ENCODE peak calls at places on chromosomes 1 and 21, in eight cellular contexts. X is GM04504; T is NCI-H774; H is Daoy; O is activated naive CD8-positive, alpha-beta T cell treated with anti-CD3 and anti-CD28 coated beads for 36 hours; Z is GF-D8; W is activated T-cell treated with anti-CD3 and anti-CD28 coated beads for 24 hours; V is activated T-helper 1 cell treated with anti-CD3 and anti-CD28 coated beads, Interleukin-12 subunit alpha, Interleukin-12 subunit beta, Interleukin-2, Interleukin-4 antibody, amounts not matched to agents 30 ng/mL and 10 ng/mL and 1 ng/mL, durations not matched to agents 14 hours and 24 hours and 36 hours. J is an unnamed sample.

GRCh38 chr1:239212841-239213240 is 173.5 kb upstream of the CHRM3 start:
- DNase-seq in X (no peak), T (no peak), H (no peak), O (no peak), Z (no peak), W (no peak), V (no peak), J (no peak)

GRCh38 chr1:57711326-57711725 is 287.5 kb upstream of the DAB1 start:
- DNase-seq in X (no peak), T (no peak), H (no peak), O (no peak), Z (no peak), W (no peak), V (no peak), J (no peak)

GRCh38 chr21:27213328-27213727 is 246.4 kb upstream of the ADAMTS5 start:
- DNase-seq in X (no peak), T (no peak), H (no peak), O (no peak), Z (no peak), W (no peak), V (no peak), J (no peak)

GRCh38 chr1:205162301-205162700 is 40.5 kb upstream of the RBBP5 start:
- DNase-seq in X (no peak), T (no peak), H (no peak), O (no peak), Z (no peak), W (no peak), V (no peak), J (no peak)

GRCh38 chr1:41476807-41477361 is 7.6 kb downstream of the EDN2 start:
- DNase-seq in X (no peak), T (no peak), H (no peak), O (no peak), Z (no peak), W (no peak), V (no peak), J (no peak)

GRCh38 chr1:28832966-28833365 is 21.0 kb downstream of the OPRD1 start:
- DNase-seq in X (no peak), T (no peak), H (no peak), O (no peak), Z (no peak), W (no peak), V (no peak), J (no peak)

GRCh38 chr1:239125027-239125426 is 261.3 kb upstream of the CHRM3 start:
- DNase-seq in X (no peak), T (no peak), H (peak), O (no peak), Z (no peak), W (no peak), V (no peak), J (no peak)

GRCh38 chr1:91940496-91940895 is 8.7 kb upstream of the BRDT start:
- DNase-seq in X (no peak), T (no peak), H (peak), O (no peak), Z (no peak), W (no peak), V (no peak), J (no peak)

GRCh38 chr1:109091196-109092193 is 931 bp downstream of the TMEM167B start:
- DNase-seq in X (no peak), T (no peak), H (no peak), O (no peak), Z (peak), W (no peak), V (no peak), J (no peak)

GRCh38 chr21:46158666-46159300 is 3.4 kb upstream of the FTCD start:
- DNase-seq in X (no peak), T (no peak), H (no peak), O (no peak), Z (no peak), W (no peak), V (no peak), J (no peak)

GRCh38 chr1:40877681-40878080 is 15.5 kb upstream of the CITED4 start:
- DNase-seq in X (peak), T (no peak), H (peak), O (no peak), Z (no peak), W (no peak), V (no peak), J (peak)

GRCh38 chr1:203131548-203132200 is 4.1 kb downstream of the ADORA1 start:
- DNase-seq in X (no peak), T (no peak), H (no peak), O (no peak), Z (no peak), W (no peak), V (no peak), J (no peak)

GRCh38 chr1:173479649-173480048 is 2.5 kb downstream of the PRDX6 start:
- DNase-seq in X (no peak), T (no peak), H (no peak), O (no peak), Z (no peak), W (no peak), V (no peak), J (no peak)

GRCh38 chr1:21589618-21590017 is 79.5 kb downstream of the RAP1GAP start:
- DNase-seq in X (no peak), T (no peak), H (no peak), O (no peak), Z (no peak), W (no peak), V (no peak), J (no peak)

GRCh38 chr1:172108494-172108893 is 267.2 kb downstream of the DNM3 start:
- DNase-seq in X (no peak), T (no peak), H (peak), O (no peak), Z (no peak), W (no peak), V (no peak), J (no peak)

GRCh38 chr1:91864017-91864700 is 21.8 kb downstream of the TGFBR3 start:
- DNase-seq in X (no peak), T (no peak), H (peak), O (no peak), Z (no peak), W (no peak), V (no peak), J (no peak)

GRCh38 chr1:232142403-232143314 is 487.3 kb downstream of the SIPA1L2 start:
- DNase-seq in X (peak), T (no peak), H (peak), O (no peak), Z (no peak), W (no peak), V (no peak), J (no peak)

GRCh38 chr1:168342572-168343280 is 62.0 kb downstream of the TBX19 start:
- DNase-seq in X (peak), T (peak), H (peak), O (peak), Z (no peak), W (peak), V (peak), J (peak)

GRCh38 chr21:16198546-16198945 is 468.8 kb downstream of the USP25 start:
- DNase-seq in X (no peak), T (no peak), H (no peak), O (no peak), Z (no peak), W (no peak), V (no peak), J (no peak)

GRCh38 chr1:182766881-182767645 is 22.5 kb upstream of the NPL start:
- DNase-seq in X (no peak), T (no peak), H (no peak), O (no peak), Z (no peak), W (no peak), V (no peak), J (no peak)

GRCh38 chr21:41973427-41973831 is 19.6 kb upstream of the C2CD2 start:
- DNase-seq in X (no peak), T (no peak), H (no peak), O (no peak), Z (no peak), W (no peak), V (no peak), J (no peak)

GRCh38 chr1:66248746-66249145 is 285.2 kb upstream of the SGIP1 start:
- DNase-seq in X (no peak), T (no peak), H (no peak), O (no peak), Z (no peak), W (no peak), V (no peak), J (no peak)

GRCh38 chr1:15885701-15886612 is 38.5 kb downstream of the SPEN start:
- DNase-seq in X (peak), T (peak), H (peak), O (peak), Z (peak), W (peak), V (no peak), J (peak)

GRCh38 chr1:54582566-54583306 is 34.7 kb downstream of the ACOT11 start:
- DNase-seq in X (no peak), T (peak), H (no peak), O (no peak), Z (no peak), W (no peak), V (no peak), J (no peak)

GRCh38 chr1:174769961-174770549 is 229.7 kb upstream of the CACYBP start:
- DNase-seq in X (peak), T (peak), H (peak), O (no peak), Z (no peak), W (no peak), V (no peak), J (no peak)